ENCODE peak calls at places on chromosomes 12 and 14, in five cellular contexts. One of them, this sample, is unnamed.

GRCh38 chr12:121577443-121578180 is 3.2 kb downstream of the KDM2B start:
- DNase-seq in CD4-positive, CD25-positive, alpha-beta regulatory T cell: no peak
- DNase-seq in brain microvascular endothelial cell: no peak
- DNase-seq in AG04450: no peak
- DNase-seq in left lung: no peak
- DNase-seq in this sample: no peak

GRCh38 chr14:50452285-50452684 is 55.6 kb upstream of the CDKL1 start:
- DNase-seq in CD4-positive, CD25-positive, alpha-beta regulatory T cell: no peak
- DNase-seq in brain microvascular endothelial cell: no peak
- DNase-seq in AG04450: no peak
- DNase-seq in left lung: no peak
- DNase-seq in this sample: no peak

GRCh38 chr12:115103884-115104883 is 420.2 kb upstream of the TBX3 start:
- DNase-seq in CD4-positive, CD25-positive, alpha-beta regulatory T cell: no peak
- DNase-seq in brain microvascular endothelial cell: peak
- DNase-seq in AG04450: no peak
- DNase-seq in left lung: no peak
- DNase-seq in this sample: no peak

GRCh38 chr12:89389755-89390661 is 37.7 kb upstream of the DUSP6 start:
- DNase-seq in CD4-positive, CD25-positive, alpha-beta regulatory T cell: no peak
- DNase-seq in brain microvascular endothelial cell: peak
- DNase-seq in AG04450: no peak
- DNase-seq in left lung: no peak
- DNase-seq in this sample: no peak

GRCh38 chr12:52263761-52264434 is 10.5 kb upstream of the KRT86 start:
- DNase-seq in CD4-positive, CD25-positive, alpha-beta regulatory T cell: no peak
- DNase-seq in brain microvascular endothelial cell: no peak
- DNase-seq in AG04450: no peak
- DNase-seq in left lung: no peak
- DNase-seq in this sample: no peak

GRCh38 chr12:62466018-62466595 is 519 bp upstream of the MON2 start:
- DNase-seq in CD4-positive, CD25-positive, alpha-beta regulatory T cell: no peak
- DNase-seq in brain microvascular endothelial cell: peak
- DNase-seq in AG04450: no peak
- DNase-seq in left lung: peak
- DNase-seq in this sample: no peak

GRCh38 chr12:46825526-46826414 is at the start of gene SLC38A4:
- DNase-seq in CD4-positive, CD25-positive, alpha-beta regulatory T cell: no peak
- DNase-seq in brain microvascular endothelial cell: no peak
- DNase-seq in AG04450: no peak
- DNase-seq in left lung: no peak
- DNase-seq in this sample: no peak

GRCh38 chr12:40342010-40342409 is 117.2 kb downstream of the LRRK2 start:
- DNase-seq in CD4-positive, CD25-positive, alpha-beta regulatory T cell: no peak
- DNase-seq in brain microvascular endothelial cell: no peak
- DNase-seq in AG04450: no peak
- DNase-seq in left lung: no peak
- DNase-seq in this sample: no peak

GRCh38 chr14:80047761-80048160 is 163.5 kb downstream of the DIO2 start:
- DNase-seq in CD4-positive, CD25-positive, alpha-beta regulatory T cell: no peak
- DNase-seq in brain microvascular endothelial cell: peak
- DNase-seq in AG04450: no peak
- DNase-seq in left lung: no peak
- DNase-seq in this sample: no peak

GRCh38 chr14:97180304-97181200 is 383.4 kb downstream of the VRK1 start:
- DNase-seq in CD4-positive, CD25-positive, alpha-beta regulatory T cell: no peak
- DNase-seq in brain microvascular endothelial cell: peak
- DNase-seq in AG04450: no peak
- DNase-seq in left lung: no peak
- DNase-seq in this sample: peak

GRCh38 chr12:56469007-56469930 is 891 bp downstream of the SPRYD4 start:
- DNase-seq in CD4-positive, CD25-positive, alpha-beta regulatory T cell: no peak
- DNase-seq in brain microvascular endothelial cell: no peak
- DNase-seq in AG04450: no peak
- DNase-seq in left lung: peak
- DNase-seq in this sample: no peak

GRCh38 chr14:91316761-91317160 is 72.3 kb upstream of the GPR68 start:
- DNase-seq in CD4-positive, CD25-positive, alpha-beta regulatory T cell: no peak
- DNase-seq in brain microvascular endothelial cell: no peak
- DNase-seq in AG04450: no peak
- DNase-seq in left lung: no peak
- DNase-seq in this sample: no peak

GRCh38 chr12:132724506-132725220 is 14.0 kb downstream of the PGAM5 start:
- DNase-seq in CD4-positive, CD25-positive, alpha-beta regulatory T cell: no peak
- DNase-seq in brain microvascular endothelial cell: no peak
- DNase-seq in AG04450: no peak
- DNase-seq in left lung: no peak
- DNase-seq in this sample: no peak

GRCh38 chr14:54310151-54310851 is 86.5 kb upstream of the CDKN3 start:
- DNase-seq in CD4-positive, CD25-positive, alpha-beta regulatory T cell: no peak
- DNase-seq in brain microvascular endothelial cell: no peak
- DNase-seq in AG04450: no peak
- DNase-seq in left lung: no peak
- DNase-seq in this sample: no peak

GRCh38 chr12:131097247-131098177 is 143.8 kb downstream of the ADGRD1 start:
- DNase-seq in CD4-positive, CD25-positive, alpha-beta regulatory T cell: no peak
- DNase-seq in brain microvascular endothelial cell: no peak
- DNase-seq in AG04450: no peak
- DNase-seq in left lung: peak
- DNase-seq in this sample: no peak

GRCh38 chr14:105093426-105094192 is 28.4 kb upstream of the GPR132 start:
- DNase-seq in CD4-positive, CD25-positive, alpha-beta regulatory T cell: peak
- DNase-seq in brain microvascular endothelial cell: peak
- DNase-seq in AG04450: no peak
- DNase-seq in left lung: peak
- DNase-seq in this sample: peak

GRCh38 chr12:115897718-115898117 is 379.8 kb downstream of the MED13L start:
- DNase-seq in CD4-positive, CD25-positive, alpha-beta regulatory T cell: no peak
- DNase-seq in brain microvascular endothelial cell: no peak
- DNase-seq in AG04450: no peak
- DNase-seq in left lung: no peak
- DNase-seq in this sample: no peak

GRCh38 chr12:132433641-132434395 is 56.1 kb upstream of the FBRSL1 start:
- DNase-seq in CD4-positive, CD25-positive, alpha-beta regulatory T cell: no peak
- DNase-seq in brain microvascular endothelial cell: no peak
- DNase-seq in AG04450: no peak
- DNase-seq in left lung: no peak
- DNase-seq in this sample: no peak

GRCh38 chr12:4202918-4203317 is 70.6 kb upstream of the CCND2 start:
- DNase-seq in CD4-positive, CD25-positive, alpha-beta regulatory T cell: no peak
- DNase-seq in brain microvascular endothelial cell: no peak
- DNase-seq in AG04450: no peak
- DNase-seq in left lung: no peak
- DNase-seq in this sample: no peak

GRCh38 chr12:99131761-99132199 is 486.7 kb downstream of the APAF1 start:
- DNase-seq in CD4-positive, CD25-positive, alpha-beta regulatory T cell: no peak
- DNase-seq in brain microvascular endothelial cell: peak
- DNase-seq in AG04450: no peak
- DNase-seq in left lung: no peak
- DNase-seq in this sample: no peak

GRCh38 chr12:4210158-4210557 is 63.4 kb upstream of the CCND2 start:
- DNase-seq in CD4-positive, CD25-positive, alpha-beta regulatory T cell: no peak
- DNase-seq in brain microvascular endothelial cell: no peak
- DNase-seq in AG04450: no peak
- DNase-seq in left lung: no peak
- DNase-seq in this sample: no peak

GRCh38 chr12:56905852-56906251 is 28.4 kb downstream of the SDR9C7 start:
- DNase-seq in CD4-positive, CD25-positive, alpha-beta regulatory T cell: no peak
- DNase-seq in brain microvascular endothelial cell: no peak
- DNase-seq in AG04450: no peak
- DNase-seq in left lung: no peak
- DNase-seq in this sample: no peak

GRCh38 chr12:5099136-5099535 is 55.5 kb downstream of the KCNA5 start:
- DNase-seq in CD4-positive, CD25-positive, alpha-beta regulatory T cell: no peak
- DNase-seq in brain microvascular endothelial cell: no peak
- DNase-seq in AG04450: no peak
- DNase-seq in left lung: no peak
- DNase-seq in this sample: no peak

GRCh38 chr14:20802341-20803084 is at the start of gene RNASE1:
- DNase-seq in CD4-positive, CD25-positive, alpha-beta regulatory T cell: no peak
- DNase-seq in brain microvascular endothelial cell: no peak
- DNase-seq in AG04450: no peak
- DNase-seq in left lung: peak
- DNase-seq in this sample: no peak

GRCh38 chr12:82359115-82359478 is 768 bp downstream of the METTL25 start:
- DNase-seq in CD4-positive, CD25-positive, alpha-beta regulatory T cell: no peak
- DNase-seq in brain microvascular endothelial cell: no peak
- DNase-seq in AG04450: no peak
- DNase-seq in left lung: no peak
- DNase-seq in this sample: no peak

GRCh38 chr12:49251357-49251756 is 13.5 kb upstream of the TUBA1C start:
- DNase-seq in CD4-positive, CD25-positive, alpha-beta regulatory T cell: no peak
- DNase-seq in brain microvascular endothelial cell: no peak
- DNase-seq in AG04450: no peak
- DNase-seq in left lung: no peak
- DNase-seq in this sample: no peak

DNA sequence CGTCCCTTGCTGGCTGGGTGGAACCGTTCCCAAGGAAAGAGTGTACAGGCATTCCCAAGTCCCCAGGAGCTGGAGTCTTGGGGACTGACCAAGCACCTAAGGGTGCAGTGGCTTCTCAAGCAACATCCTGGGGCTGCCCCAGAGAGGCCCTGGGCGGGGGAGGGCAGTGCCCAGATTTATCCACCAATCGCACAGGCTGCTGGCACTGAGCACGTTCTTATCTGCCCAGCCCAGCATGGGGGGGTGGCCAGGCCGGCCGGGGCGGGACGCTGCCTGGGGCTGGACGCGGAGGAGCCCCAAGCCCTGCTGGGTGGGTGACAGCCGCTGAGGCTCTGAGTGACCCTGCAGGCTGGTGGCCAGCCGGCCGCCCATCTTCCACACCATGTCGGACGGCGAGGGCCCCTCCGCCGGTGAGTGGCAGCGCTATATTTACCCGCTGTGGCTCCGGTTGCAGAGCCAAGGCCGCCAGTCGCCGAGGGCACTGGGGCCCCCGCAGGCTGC is 53.4 kb downstream of the CYP46A1 start:
- DNase-seq in CD4-positive, CD25-positive, alpha-beta regulatory T cell: no peak
- DNase-seq in brain microvascular endothelial cell: no peak
- DNase-seq in AG04450: no peak
- DNase-seq in left lung: peak
- DNase-seq in this sample: no peak
- H3K27ac ChIP-seq in CD4-positive, CD25-positive, alpha-beta regulatory T cell: no peak
- H3K27ac ChIP-seq in brain microvascular endothelial cell: no peak
- H3K27ac ChIP-seq in AG04450: no peak
- H3K27ac ChIP-seq in left lung: peak
- H3K27ac ChIP-seq in this sample: no peak

GRCh38 chr12:70364695-70365397 is 1.2 kb upstream of the KCNMB4 start:
- DNase-seq in CD4-positive, CD25-positive, alpha-beta regulatory T cell: no peak
- DNase-seq in brain microvascular endothelial cell: no peak
- DNase-seq in AG04450: no peak
- DNase-seq in left lung: no peak
- DNase-seq in this sample: no peak

GRCh38 chr12:70365398-70365647 is 767 bp upstream of the KCNMB4 start:
- DNase-seq in CD4-positive, CD25-positive, alpha-beta regulatory T cell: no peak
- DNase-seq in brain microvascular endothelial cell: no peak
- DNase-seq in AG04450: no peak
- DNase-seq in left lung: no peak
- DNase-seq in this sample: no peak

GRCh38 chr12:70367268-70368141 is 1.4 kb downstream of the KCNMB4 start:
- DNase-seq in CD4-positive, CD25-positive, alpha-beta regulatory T cell: no peak
- DNase-seq in brain microvascular endothelial cell: no peak
- DNase-seq in AG04450: no peak
- DNase-seq in left lung: no peak
- DNase-seq in this sample: no peak

GRCh38 chr12:70365648-70366518 is at the start of gene KCNMB4:
- DNase-seq in CD4-positive, CD25-positive, alpha-beta regulatory T cell: peak
- DNase-seq in brain microvascular endothelial cell: no peak
- DNase-seq in AG04450: no peak
- DNase-seq in left lung: peak
- DNase-seq in this sample: no peak

DNA sequence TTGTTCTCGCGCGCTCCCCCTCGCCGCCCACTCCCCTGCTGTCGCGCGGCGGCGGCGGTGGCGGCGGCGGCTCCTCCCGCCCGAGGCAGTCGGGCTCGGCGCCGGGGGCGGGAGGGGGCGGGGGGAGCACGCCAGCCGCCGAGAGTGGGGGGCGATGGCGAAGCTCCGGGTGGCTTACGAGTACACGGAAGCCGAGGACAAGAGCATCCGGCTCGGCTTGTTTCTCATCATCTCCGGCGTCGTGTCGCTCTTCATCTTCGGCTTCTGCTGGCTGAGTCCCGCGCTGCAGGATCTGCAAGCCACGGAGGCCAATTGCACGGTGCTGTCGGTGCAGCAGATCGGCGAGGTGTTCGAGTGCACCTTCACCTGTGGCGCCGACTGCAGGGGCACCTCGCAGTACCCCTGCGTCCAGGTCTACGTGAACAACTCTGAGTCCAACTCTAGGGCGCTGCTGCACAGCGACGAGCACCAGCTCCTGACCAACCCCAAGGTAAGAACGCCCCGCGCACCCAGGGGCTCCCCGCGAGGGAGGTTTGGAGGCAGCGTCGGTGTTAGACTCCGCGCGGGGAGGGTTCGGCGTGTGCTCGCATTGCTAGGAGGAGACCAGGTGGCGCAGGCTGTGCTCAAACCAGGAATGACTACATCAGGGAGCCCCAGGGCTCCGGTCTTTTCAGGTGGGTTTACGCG is 634 bp downstream of the KCNMB4 start:
- DNase-seq in CD4-positive, CD25-positive, alpha-beta regulatory T cell: peak
- DNase-seq in brain microvascular endothelial cell: peak
- DNase-seq in AG04450: peak
- DNase-seq in left lung: peak
- DNase-seq in this sample: no peak
- H3K27ac ChIP-seq in CD4-positive, CD25-positive, alpha-beta regulatory T cell: peak
- H3K27ac ChIP-seq in brain microvascular endothelial cell: no peak
- H3K27ac ChIP-seq in AG04450: no peak
- H3K27ac ChIP-seq in left lung: peak
- H3K27ac ChIP-seq in this sample: no peak

DNA sequence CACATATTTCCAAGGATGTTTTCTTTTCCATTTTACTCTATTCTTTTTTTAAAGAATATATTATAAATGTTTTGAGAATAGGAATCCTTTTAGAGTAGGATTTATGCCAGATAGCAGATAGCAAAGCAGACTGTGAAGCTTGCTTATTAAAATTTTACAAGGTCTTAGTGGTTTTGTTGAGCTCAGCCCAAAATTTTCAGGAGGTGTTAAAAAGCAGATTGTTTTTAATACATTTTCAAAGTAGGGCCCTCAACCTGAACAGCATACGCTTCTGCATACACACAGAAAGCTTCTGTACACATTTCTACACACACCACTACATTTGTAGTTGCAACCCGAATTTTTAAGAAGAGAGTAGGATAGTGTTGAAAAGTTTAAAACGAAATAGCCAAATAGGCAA is 151.0 kb downstream of the EPS8 start:
- DNase-seq in CD4-positive, CD25-positive, alpha-beta regulatory T cell: no peak
- DNase-seq in brain microvascular endothelial cell: no peak
- DNase-seq in AG04450: no peak
- DNase-seq in left lung: no peak
- DNase-seq in this sample: no peak
- H3K27ac ChIP-seq in CD4-positive, CD25-positive, alpha-beta regulatory T cell: no peak
- H3K27ac ChIP-seq in brain microvascular endothelial cell: peak
- H3K27ac ChIP-seq in AG04450: no peak
- H3K27ac ChIP-seq in left lung: no peak
- H3K27ac ChIP-seq in this sample: no peak

DNA sequence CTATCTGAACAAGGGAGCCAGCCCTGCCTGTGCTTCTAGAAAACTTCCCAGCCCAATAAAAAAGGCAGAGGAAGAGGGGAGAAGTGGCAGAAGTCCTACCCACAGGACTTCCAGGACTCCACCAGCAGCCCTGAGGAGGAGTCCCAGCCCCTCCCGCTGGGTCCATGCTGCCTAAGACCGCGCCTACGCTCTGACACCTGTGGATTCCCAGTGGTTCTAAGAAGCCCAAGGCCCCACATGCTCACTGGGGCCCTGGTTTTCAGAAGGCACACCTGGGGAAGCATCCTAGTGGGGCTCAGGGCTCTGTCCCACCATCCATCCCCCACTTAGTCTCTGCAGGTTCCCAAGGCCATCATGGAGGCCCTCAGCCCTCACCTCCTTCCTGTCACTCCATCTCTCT is 32.7 kb downstream of the ACTN1 start:
- DNase-seq in CD4-positive, CD25-positive, alpha-beta regulatory T cell: no peak
- DNase-seq in brain microvascular endothelial cell: no peak
- DNase-seq in AG04450: no peak
- DNase-seq in left lung: no peak
- DNase-seq in this sample: no peak
- H3K27ac ChIP-seq in CD4-positive, CD25-positive, alpha-beta regulatory T cell: peak
- H3K27ac ChIP-seq in brain microvascular endothelial cell: peak
- H3K27ac ChIP-seq in AG04450: peak
- H3K27ac ChIP-seq in left lung: peak
- H3K27ac ChIP-seq in this sample: peak

This sample was measured in epithelial cell of prostate.